ENCODE peak calls at places on chromosomes 12 and 14, in seven cellular contexts. One of them, this sample, is unnamed.

GRCh38 chr14:85106491-85106890 is 423.5 kb upstream of the FLRT2 start:
- DNase-seq in uterus: no peak
- DNase-seq in endothelial cell: no peak
- DNase-seq in natural killer cell: no peak
- DNase-seq in AG04449: no peak
- DNase-seq in progenitor cell of endocrine pancreas: no peak
- DNase-seq in A549: no peak
- DNase-seq in this sample: no peak

GRCh38 chr12:64216239-64216638 is 5.9 kb downstream of the KICS2 start:
- DNase-seq in progenitor cell of endocrine pancreas: no peak
- DNase-seq in uterus: no peak
- DNase-seq in A549: no peak
- DNase-seq in AG04449: no peak
- DNase-seq in natural killer cell: no peak
- DNase-seq in endothelial cell: no peak
- DNase-seq in this sample: no peak

GRCh38 chr14:93007225-93007997 is 84.5 kb downstream of the CHGA start:
- DNase-seq in A549: peak
- DNase-seq in endothelial cell: no peak
- DNase-seq in uterus: peak
- DNase-seq in natural killer cell: no peak
- DNase-seq in progenitor cell of endocrine pancreas: no peak
- DNase-seq in AG04449: no peak
- DNase-seq in this sample: no peak

GRCh38 chr12:28172434-28173030 is 17.7 kb upstream of the CCDC91 start:
- DNase-seq in uterus: no peak
- DNase-seq in natural killer cell: no peak
- DNase-seq in AG04449: peak
- DNase-seq in A549: peak
- DNase-seq in endothelial cell: peak
- DNase-seq in progenitor cell of endocrine pancreas: no peak
- DNase-seq in this sample: peak

GRCh38 chr12:115922952-115923564 is 354.4 kb downstream of the MED13L start:
- DNase-seq in AG04449: no peak
- DNase-seq in progenitor cell of endocrine pancreas: no peak
- DNase-seq in endothelial cell: no peak
- DNase-seq in uterus: no peak
- DNase-seq in A549: peak
- DNase-seq in natural killer cell: no peak
- DNase-seq in this sample: no peak

GRCh38 chr12:100942984-100943749 is 148.6 kb downstream of the ANO4 start:
- DNase-seq in endothelial cell: no peak
- DNase-seq in AG04449: no peak
- DNase-seq in progenitor cell of endocrine pancreas: no peak
- DNase-seq in natural killer cell: no peak
- DNase-seq in uterus: no peak
- DNase-seq in A549: no peak
- DNase-seq in this sample: no peak

GRCh38 chr12:59357811-59358210 is 238.0 kb upstream of the SLC16A7 start:
- DNase-seq in AG04449: no peak
- DNase-seq in natural killer cell: no peak
- DNase-seq in endothelial cell: no peak
- DNase-seq in progenitor cell of endocrine pancreas: no peak
- DNase-seq in A549: no peak
- DNase-seq in uterus: no peak
- DNase-seq in this sample: peak

GRCh38 chr12:51415931-51416330 is 8.7 kb upstream of the SLC4A8 start:
- DNase-seq in natural killer cell: no peak
- DNase-seq in progenitor cell of endocrine pancreas: no peak
- DNase-seq in endothelial cell: no peak
- DNase-seq in uterus: no peak
- DNase-seq in A549: no peak
- DNase-seq in AG04449: no peak
- DNase-seq in this sample: no peak

GRCh38 chr12:90226211-90226610 is 517.6 kb upstream of the ATP2B1 start:
- DNase-seq in A549: no peak
- DNase-seq in natural killer cell: no peak
- DNase-seq in progenitor cell of endocrine pancreas: no peak
- DNase-seq in AG04449: no peak
- DNase-seq in uterus: no peak
- DNase-seq in endothelial cell: no peak
- DNase-seq in this sample: no peak

GRCh38 chr12:108840605-108841328 is 16.6 kb downstream of the SSH1 start:
- DNase-seq in AG04449: no peak
- DNase-seq in natural killer cell: no peak
- DNase-seq in endothelial cell: no peak
- DNase-seq in uterus: no peak
- DNase-seq in A549: no peak
- DNase-seq in progenitor cell of endocrine pancreas: no peak
- DNase-seq in this sample: no peak

GRCh38 chr12:54389139-54389508 is 4.6 kb upstream of the ZNF385A start:
- DNase-seq in uterus: no peak
- DNase-seq in natural killer cell: no peak
- DNase-seq in A549: no peak
- DNase-seq in AG04449: no peak
- DNase-seq in progenitor cell of endocrine pancreas: no peak
- DNase-seq in endothelial cell: no peak
- DNase-seq in this sample: no peak

GRCh38 chr12:130446846-130447654 is 109.4 kb downstream of the PIWIL1 start:
- DNase-seq in endothelial cell: no peak
- DNase-seq in uterus: no peak
- DNase-seq in progenitor cell of endocrine pancreas: no peak
- DNase-seq in natural killer cell: no peak
- DNase-seq in AG04449: no peak
- DNase-seq in A549: no peak
- DNase-seq in this sample: no peak

GRCh38 chr12:27193106-27193505 is 51.0 kb upstream of the STK38L start:
- DNase-seq in progenitor cell of endocrine pancreas: no peak
- DNase-seq in natural killer cell: no peak
- DNase-seq in uterus: no peak
- DNase-seq in AG04449: peak
- DNase-seq in A549: no peak
- DNase-seq in endothelial cell: no peak
- DNase-seq in this sample: no peak

GRCh38 chr12:49549735-49550710 is 11.2 kb downstream of the KCNH3 start:
- DNase-seq in endothelial cell: no peak
- DNase-seq in natural killer cell: no peak
- DNase-seq in A549: no peak
- DNase-seq in progenitor cell of endocrine pancreas: no peak
- DNase-seq in AG04449: no peak
- DNase-seq in uterus: no peak
- DNase-seq in this sample: no peak

GRCh38 chr12:26813812-26814211 is 19.2 kb downstream of the ITPR2 start:
- DNase-seq in uterus: no peak
- DNase-seq in progenitor cell of endocrine pancreas: no peak
- DNase-seq in endothelial cell: no peak
- DNase-seq in A549: no peak
- DNase-seq in natural killer cell: no peak
- DNase-seq in AG04449: no peak
- DNase-seq in this sample: no peak

GRCh38 chr12:76927170-76927784 is 48.5 kb upstream of the CSRP2 start:
- DNase-seq in A549: peak
- DNase-seq in natural killer cell: no peak
- DNase-seq in AG04449: no peak
- DNase-seq in uterus: peak
- DNase-seq in endothelial cell: peak
- DNase-seq in progenitor cell of endocrine pancreas: no peak
- DNase-seq in this sample: peak

GRCh38 chr12:45309826-45310626 is 94.1 kb downstream of the ANO6 start:
- DNase-seq in progenitor cell of endocrine pancreas: no peak
- DNase-seq in A549: no peak
- DNase-seq in AG04449: peak
- DNase-seq in natural killer cell: no peak
- DNase-seq in uterus: no peak
- DNase-seq in endothelial cell: no peak
- DNase-seq in this sample: no peak

GRCh38 chr12:62210422-62210821 is 49.8 kb upstream of the USP15 start:
- DNase-seq in progenitor cell of endocrine pancreas: no peak
- DNase-seq in A549: peak
- DNase-seq in endothelial cell: peak
- DNase-seq in uterus: no peak
- DNase-seq in AG04449: no peak
- DNase-seq in natural killer cell: no peak
- DNase-seq in this sample: peak

GRCh38 chr14:52825085-52825484 is 33.7 kb upstream of the GNPNAT1 start:
- DNase-seq in natural killer cell: no peak
- DNase-seq in uterus: no peak
- DNase-seq in endothelial cell: no peak
- DNase-seq in progenitor cell of endocrine pancreas: no peak
- DNase-seq in A549: no peak
- DNase-seq in AG04449: no peak
- DNase-seq in this sample: no peak

GRCh38 chr12:60278209-60278608 is 682.4 kb downstream of the SLC16A7 start:
- DNase-seq in natural killer cell: no peak
- DNase-seq in progenitor cell of endocrine pancreas: no peak
- DNase-seq in AG04449: no peak
- DNase-seq in uterus: no peak
- DNase-seq in endothelial cell: no peak
- DNase-seq in A549: no peak
- DNase-seq in this sample: no peak

GRCh38 chr14:75142494-75142893 is 15.6 kb upstream of the NEK9 start:
- DNase-seq in progenitor cell of endocrine pancreas: no peak
- DNase-seq in endothelial cell: no peak
- DNase-seq in uterus: no peak
- DNase-seq in A549: no peak
- DNase-seq in natural killer cell: no peak
- DNase-seq in AG04449: no peak
- DNase-seq in this sample: no peak

GRCh38 chr14:68704736-68705720 is 87.8 kb downstream of the ZFP36L1 start:
- DNase-seq in AG04449: no peak
- DNase-seq in progenitor cell of endocrine pancreas: no peak
- DNase-seq in natural killer cell: no peak
- DNase-seq in A549: no peak
- DNase-seq in uterus: peak
- DNase-seq in endothelial cell: no peak
- DNase-seq in this sample: no peak

GRCh38 chr12:89059061-89059460 is 293.2 kb downstream of the DUSP6 start:
- DNase-seq in A549: no peak
- DNase-seq in natural killer cell: no peak
- DNase-seq in progenitor cell of endocrine pancreas: no peak
- DNase-seq in endothelial cell: no peak
- DNase-seq in AG04449: no peak
- DNase-seq in uterus: no peak
- DNase-seq in this sample: no peak

GRCh38 chr14:50312734-50313054 is 570 bp downstream of the DMAC2L start:
- DNase-seq in A549: no peak
- DNase-seq in endothelial cell: no peak
- DNase-seq in AG04449: no peak
- DNase-seq in natural killer cell: no peak
- DNase-seq in progenitor cell of endocrine pancreas: no peak
- DNase-seq in uterus: no peak
- DNase-seq in this sample: no peak

GRCh38 chr12:63967781-63968180 is 123.3 kb downstream of the SRGAP1 start:
- DNase-seq in endothelial cell: no peak
- DNase-seq in natural killer cell: no peak
- DNase-seq in uterus: no peak
- DNase-seq in A549: no peak
- DNase-seq in progenitor cell of endocrine pancreas: no peak
- DNase-seq in AG04449: no peak
- DNase-seq in this sample: no peak

GRCh38 chr12:112285600-112286401 is 96.4 kb downstream of the HECTD4 start:
- DNase-seq in natural killer cell: no peak
- DNase-seq in endothelial cell: no peak
- DNase-seq in A549: no peak
- DNase-seq in uterus: no peak
- DNase-seq in progenitor cell of endocrine pancreas: no peak
- DNase-seq in AG04449: no peak
- DNase-seq in this sample: no peak

GRCh38 chr12:124248862-124249825 is 45.7 kb upstream of the RFLNA start:
- DNase-seq in natural killer cell: no peak
- DNase-seq in endothelial cell: no peak
- DNase-seq in A549: no peak
- DNase-seq in uterus: no peak
- DNase-seq in AG04449: no peak
- DNase-seq in progenitor cell of endocrine pancreas: no peak
- DNase-seq in this sample: no peak

GRCh38 chr14:21880918-21881317 is 207.3 kb upstream of the OR4E1 start:
- DNase-seq in A549: no peak
- DNase-seq in progenitor cell of endocrine pancreas: no peak
- DNase-seq in endothelial cell: no peak
- DNase-seq in natural killer cell: no peak
- DNase-seq in AG04449: no peak
- DNase-seq in uterus: no peak
- DNase-seq in this sample: no peak
- TF ChIP-seq CTCF in A549: no peak
- TF ChIP-seq CTCF in progenitor cell of endocrine pancreas: no peak
- TF ChIP-seq CTCF in endothelial cell: no peak
- TF ChIP-seq CTCF in natural killer cell: no peak
- TF ChIP-seq CTCF in AG04449: no peak
- TF ChIP-seq CTCF in uterus: no peak
- TF ChIP-seq CTCF in this sample: no peak

GRCh38 chr12:3655331-3655900 is 97.5 kb downstream of the CRACR2A start:
- DNase-seq in A549: peak
- DNase-seq in natural killer cell: no peak
- DNase-seq in uterus: no peak
- DNase-seq in endothelial cell: peak
- DNase-seq in progenitor cell of endocrine pancreas: no peak
- DNase-seq in AG04449: no peak
- DNase-seq in this sample: no peak
- TF ChIP-seq CTCF in A549: peak
- TF ChIP-seq CTCF in natural killer cell: peak
- TF ChIP-seq CTCF in uterus: no peak
- TF ChIP-seq CTCF in endothelial cell: no peak
- TF ChIP-seq CTCF in progenitor cell of endocrine pancreas: peak
- TF ChIP-seq CTCF in AG04449: peak
- TF ChIP-seq CTCF in this sample: no peak

GRCh38 chr14:22300646-22301045 is 288.4 kb downstream of the DAD1 start:
- DNase-seq in natural killer cell: no peak
- DNase-seq in AG04449: no peak
- DNase-seq in A549: no peak
- DNase-seq in uterus: no peak
- DNase-seq in endothelial cell: no peak
- DNase-seq in progenitor cell of endocrine pancreas: no peak
- DNase-seq in this sample: no peak

GRCh38 chr14:22305563-22306127 is 283.4 kb downstream of the DAD1 start:
- DNase-seq in A549: no peak
- DNase-seq in natural killer cell: no peak
- DNase-seq in uterus: no peak
- DNase-seq in endothelial cell: no peak
- DNase-seq in progenitor cell of endocrine pancreas: no peak
- DNase-seq in AG04449: no peak
- DNase-seq in this sample: no peak

GRCh38 chr14:22304324-22304723 is 284.7 kb downstream of the DAD1 start:
- DNase-seq in AG04449: no peak
- DNase-seq in A549: no peak
- DNase-seq in natural killer cell: no peak
- DNase-seq in progenitor cell of endocrine pancreas: no peak
- DNase-seq in endothelial cell: no peak
- DNase-seq in uterus: no peak
- DNase-seq in this sample: peak

GRCh38 chr14:22303589-22304195 is 285.3 kb downstream of the DAD1 start:
- DNase-seq in endothelial cell: no peak
- DNase-seq in A549: no peak
- DNase-seq in AG04449: no peak
- DNase-seq in uterus: no peak
- DNase-seq in natural killer cell: no peak
- DNase-seq in progenitor cell of endocrine pancreas: no peak
- DNase-seq in this sample: no peak
- TF ChIP-seq CTCF in endothelial cell: peak
- TF ChIP-seq CTCF in A549: peak
- TF ChIP-seq CTCF in AG04449: no peak
- TF ChIP-seq CTCF in uterus: peak
- TF ChIP-seq CTCF in natural killer cell: peak
- TF ChIP-seq CTCF in progenitor cell of endocrine pancreas: peak
- TF ChIP-seq CTCF in this sample: peak

GRCh38 chr12:2384029-2384386 is 331.2 kb downstream of the CACNA1C start:
- DNase-seq in progenitor cell of endocrine pancreas: no peak
- DNase-seq in natural killer cell: no peak
- DNase-seq in AG04449: no peak
- DNase-seq in A549: no peak
- DNase-seq in uterus: peak
- DNase-seq in endothelial cell: no peak
- DNase-seq in this sample: no peak
- TF ChIP-seq CTCF in progenitor cell of endocrine pancreas: no peak
- TF ChIP-seq CTCF in natural killer cell: no peak
- TF ChIP-seq CTCF in AG04449: no peak
- TF ChIP-seq CTCF in A549: no peak
- TF ChIP-seq CTCF in uterus: no peak
- TF ChIP-seq CTCF in endothelial cell: no peak
- TF ChIP-seq CTCF in this sample: no peak